ENCODE peak calls at places on chromosomes 16 and 17, in four cellular contexts. W is effector CD4-positive, alpha-beta T cell; F is bronchial epithelial cell; H is kidney tubule cell. E is an unnamed sample.

GRCh38 chr17:19720631-19721426 is 4.4 kb upstream of the SLC47A2 start:
- DNase-seq in W (no peak), F (peak; percentile 21), H (peak; percentile 88), E (no peak)

GRCh38 chr17:78351449-78352006 is 8.3 kb downstream of the SOCS3 start:
- DNase-seq in W (no peak), F (peak; percentile 99), H (peak; percentile 73), E (no peak)

GRCh38 chr17:74935048-74935447 is 650 bp upstream of the OTOP3 start:
- DNase-seq in W (no peak), F (no peak), H (no peak), E (no peak)

GRCh38 chr17:13355054-13355453 is 246.7 kb downstream of the HS3ST3A1 start:
- DNase-seq in W (no peak), F (no peak), H (no peak), E (no peak)

GRCh38 chr16:66383551-66383950 is 17.1 kb downstream of the CDH5 start:
- DNase-seq in W (no peak), F (no peak), H (no peak), E (no peak)

GRCh38 chr17:19386974-19387920 is at the start of gene MFAP4:
- DNase-seq in W (no peak), F (no peak), H (no peak), E (no peak)

GRCh38 chr17:79915850-79916430 is 76.7 kb upstream of the CBX4 start:
- DNase-seq in W (no peak), F (peak; percentile 36), H (peak; percentile 62), E (no peak)

GRCh38 chr17:50534222-50534978 is 1.9 kb downstream of the EPN3 start:
- DNase-seq in W (no peak), F (peak; percentile 85), H (peak; percentile 71), E (no peak)

GRCh38 chr17:67258836-67259468 is 14.0 kb upstream of the HELZ start:
- DNase-seq in W (no peak), F (no peak), H (no peak), E (no peak)

GRCh38 chr17:28874750-28875149 is 19.9 kb downstream of the ERAL1 start:
- DNase-seq in W (no peak), F (no peak), H (no peak), E (no peak)

GRCh38 chr16:55291847-55292246 is 32.2 kb upstream of the IRX6 start:
- DNase-seq in W (no peak), F (no peak), H (no peak), E (no peak)

GRCh38 chr17:18219016-18219415 is 6.4 kb upstream of the LLGL1 start:
- DNase-seq in W (no peak), F (no peak), H (no peak), E (no peak)

GRCh38 chr16:89043636-89044393 is 49.8 kb upstream of the ACSF3 start:
- DNase-seq in W (no peak), F (no peak), H (no peak), E (no peak)

GRCh38 chr16:25141648-25142047 is 30.1 kb downstream of the LCMT1 start:
- DNase-seq in W (no peak), F (no peak), H (no peak), E (no peak)

GRCh38 chr17:327971-328370 is 24.6 kb downstream of the RPH3AL start:
- DNase-seq in W (no peak), F (no peak), H (no peak), E (no peak)

GRCh38 chr16:48126801-48127644 is 28.8 kb downstream of the ABCC12 start:
- DNase-seq in W (no peak), F (peak; percentile 92), H (peak; percentile 85), E (no peak)

GRCh38 chr17:77693301-77693700 is 265.2 kb upstream of the TNRC6C start:
- DNase-seq in W (no peak), F (no peak), H (no peak), E (no peak)

GRCh38 chr17:74455025-74455585 is 11.3 kb upstream of the CD300A start:
- DNase-seq in W (no peak), F (no peak), H (no peak), E (no peak)

GRCh38 chr17:71632328-71632727 is 488.5 kb upstream of the SOX9 start:
- DNase-seq in W (no peak), F (peak; percentile 70), H (peak; percentile 48), E (no peak)

GRCh38 chr17:47368262-47368661 is 44.5 kb downstream of the EFCAB13 start:
- DNase-seq in W (no peak), F (no peak), H (no peak), E (no peak)

GRCh38 chr17:48011405-48012150 is 26.0 kb downstream of the COPZ2 start:
- DNase-seq in W (peak; percentile 20), F (peak; percentile 29), H (peak; percentile 43), E (no peak)

GRCh38 chr17:33241390-33241789 is 51.7 kb downstream of the ASIC2 start:
- DNase-seq in W (no peak), F (peak; percentile 53), H (peak; percentile 46), E (no peak)

GRCh38 chr17:8124350-8125195 is 667 bp upstream of the HES7 start:
- DNase-seq in W (no peak), F (no peak), H (peak; percentile 17), E (no peak)

GRCh38 chr16:15704545-15704987 is 54.5 kb downstream of the NDE1 start:
- DNase-seq in W (peak; percentile 69), F (peak; percentile 50), H (peak; percentile 60), E (peak; percentile 72)

GRCh38 chr16:48850097-48850496 is 240.1 kb upstream of the N4BP1 start:
- DNase-seq in W (no peak), F (no peak), H (no peak), E (no peak)

GRCh38 chr17:65751263-65751662 is 189.8 kb upstream of the AXIN2 start:
- DNase-seq in W (no peak), F (no peak), H (no peak), E (no peak)

GRCh38 chr17:7384489-7385081 is 3.7 kb downstream of the TNK1 start:
- DNase-seq in W (no peak), F (no peak), H (no peak), E (no peak)

GRCh38 chr16:89973235-89973634 is 24.7 kb downstream of the DEF8 start:
- DNase-seq in W (no peak), F (no peak), H (no peak), E (no peak)

GRCh38 chr16:89478576-89479221 is 11.7 kb downstream of the ANKRD11 start:
- DNase-seq in W (no peak), F (peak; percentile 96), H (peak; percentile 89), E (no peak)

GRCh38 chr16:82108774-82109173 is 61.2 kb downstream of the MPHOSPH6 start:
- DNase-seq in W (no peak), F (no peak), H (peak; percentile 73), E (no peak)

GRCh38 chr16:22665803-22666202 is 148.2 kb upstream of the HS3ST2 start:
- DNase-seq in W (no peak), F (no peak), H (no peak), E (no peak)

GRCh38 chr17:45077643-45078042 is 16.5 kb downstream of the NMT1 start:
- DNase-seq in W (no peak), F (no peak), H (no peak), E (no peak)

GRCh38 chr17:7557147-7557764 is 1.3 kb upstream of the TNFSF13 start:
- DNase-seq in W (no peak), F (no peak), H (no peak), E (no peak)

GRCh38 chr16:7218936-7219335 is 113.7 kb upstream of the RBFOX1 start:
- DNase-seq in W (no peak), F (no peak), H (no peak), E (no peak)

GRCh38 chr17:32342603-32343325 is 791 bp upstream of the C17orf75 start:
- DNase-seq in W (no peak), F (no peak), H (no peak), E (no peak)

E was measured in T-helper 1 cell.